ENCODE peak calls at places on chromosomes 4 and X, in five cellular contexts. One of them, this sample, is unnamed.

GRCh38 chr4:70902577-70903281 is 560 bp downstream of the MOB1B start:
- DNase-seq in mammary epithelial cell: no peak
- DNase-seq in neural progenitor cell: no peak
- DNase-seq in ovary: no peak
- DNase-seq in lung: peak; percentile 39
- DNase-seq in this sample: no peak

GRCh38 chr4:89863533-89863932 is 26.6 kb upstream of the SNCA start:
- DNase-seq in mammary epithelial cell: no peak
- DNase-seq in neural progenitor cell: no peak
- DNase-seq in ovary: no peak
- DNase-seq in lung: no peak
- DNase-seq in this sample: no peak

GRCh38 chr4:184655889-184656869 is 6.6 kb downstream of the PRIMPOL start:
- DNase-seq in mammary epithelial cell: no peak
- DNase-seq in neural progenitor cell: no peak
- DNase-seq in ovary: no peak
- DNase-seq in lung: no peak
- DNase-seq in this sample: no peak

GRCh38 chrX:120251471-120252011 is 929 bp downstream of the ZBTB33 start:
- DNase-seq in mammary epithelial cell: peak; percentile 9
- DNase-seq in neural progenitor cell: peak; percentile 30
- DNase-seq in ovary: peak; percentile 42
- DNase-seq in lung: no peak
- DNase-seq in this sample: no peak

GRCh38 chr4:53640576-53641459 is 49.5 kb upstream of the LNX1 start:
- DNase-seq in mammary epithelial cell: no peak
- DNase-seq in neural progenitor cell: peak; percentile 49
- DNase-seq in ovary: no peak
- DNase-seq in lung: peak; percentile 68
- DNase-seq in this sample: no peak

GRCh38 chr4:15400911-15401671 is 26.7 kb upstream of the C1QTNF7 start:
- DNase-seq in mammary epithelial cell: peak; percentile 55
- DNase-seq in neural progenitor cell: no peak
- DNase-seq in ovary: peak; percentile 43
- DNase-seq in lung: peak; percentile 74
- DNase-seq in this sample: no peak

GRCh38 chr4:140083320-140083719 is 70.7 kb downstream of the MAML3 start:
- DNase-seq in mammary epithelial cell: no peak
- DNase-seq in neural progenitor cell: no peak
- DNase-seq in ovary: no peak
- DNase-seq in lung: no peak
- DNase-seq in this sample: no peak

GRCh38 chr4:15469402-15470148 is at the start of gene CC2D2A:
- DNase-seq in mammary epithelial cell: peak; percentile 45
- DNase-seq in neural progenitor cell: peak; percentile 50
- DNase-seq in ovary: no peak
- DNase-seq in lung: no peak
- DNase-seq in this sample: no peak

DNA sequence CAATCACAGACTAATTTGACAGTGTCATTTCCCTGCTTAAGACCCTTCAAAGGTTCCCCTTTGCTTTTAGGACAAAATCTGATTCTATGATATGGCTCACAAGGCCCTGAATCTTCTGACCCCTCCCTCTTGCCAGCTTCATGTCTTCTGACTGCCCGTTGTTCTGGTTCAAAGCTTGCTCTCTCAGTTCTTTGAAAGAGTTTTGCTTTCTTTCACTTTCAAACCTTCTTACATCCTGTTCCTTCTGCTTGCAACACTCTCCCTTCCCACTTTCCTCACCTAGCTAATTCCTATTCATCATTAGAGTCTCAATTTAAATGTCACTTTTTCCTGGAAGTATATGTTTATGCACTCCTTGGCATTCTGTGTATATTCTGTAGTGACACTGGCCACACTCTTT is 299.2 kb downstream of the IDS start:
- DNase-seq in mammary epithelial cell: no peak
- DNase-seq in neural progenitor cell: no peak
- DNase-seq in ovary: no peak
- DNase-seq in lung: no peak
- DNase-seq in this sample: no peak
- H3K9me3 ChIP-seq in mammary epithelial cell: no peaks in the 10 kb centered on the region
- H3K9me3 ChIP-seq in neural progenitor cell: no peaks in the 10 kb centered on the region
- H3K9me3 ChIP-seq in ovary: no peaks in the 10 kb centered on the region
- H3K9me3 ChIP-seq in lung: no peaks in the 10 kb centered on the region
- H3K9me3 ChIP-seq in this sample: no peaks in the 10 kb centered on the region

GRCh38 chrX:144798972-144799371 is 448.3 kb upstream of the SPANXN1 start:
- DNase-seq in mammary epithelial cell: no peak
- DNase-seq in neural progenitor cell: no peak
- DNase-seq in ovary: no peak
- DNase-seq in lung: no peak
- DNase-seq in this sample: no peak
- H3K9me3 ChIP-seq in mammary epithelial cell: peaks cover 5% of the 10 kb centered on the region
- H3K9me3 ChIP-seq in neural progenitor cell: peaks cover 7% of the 10 kb centered on the region
- H3K9me3 ChIP-seq in ovary: no peaks in the 10 kb centered on the region
- H3K9me3 ChIP-seq in lung: no peaks in the 10 kb centered on the region
- H3K9me3 ChIP-seq in this sample: no peaks in the 10 kb centered on the region

GRCh38 chr4:97432551-97432950 is 710.7 kb downstream of the STPG2 start:
- DNase-seq in mammary epithelial cell: no peak
- DNase-seq in neural progenitor cell: no peak
- DNase-seq in ovary: no peak
- DNase-seq in lung: no peak
- DNase-seq in this sample: no peak
- H3K9me3 ChIP-seq in mammary epithelial cell: no peaks in the 10 kb centered on the region
- H3K9me3 ChIP-seq in neural progenitor cell: no peaks in the 10 kb centered on the region
- H3K9me3 ChIP-seq in ovary: no peaks in the 10 kb centered on the region
- H3K9me3 ChIP-seq in lung: no peaks in the 10 kb centered on the region
- H3K9me3 ChIP-seq in this sample: no peaks in the 10 kb centered on the region

DNA sequence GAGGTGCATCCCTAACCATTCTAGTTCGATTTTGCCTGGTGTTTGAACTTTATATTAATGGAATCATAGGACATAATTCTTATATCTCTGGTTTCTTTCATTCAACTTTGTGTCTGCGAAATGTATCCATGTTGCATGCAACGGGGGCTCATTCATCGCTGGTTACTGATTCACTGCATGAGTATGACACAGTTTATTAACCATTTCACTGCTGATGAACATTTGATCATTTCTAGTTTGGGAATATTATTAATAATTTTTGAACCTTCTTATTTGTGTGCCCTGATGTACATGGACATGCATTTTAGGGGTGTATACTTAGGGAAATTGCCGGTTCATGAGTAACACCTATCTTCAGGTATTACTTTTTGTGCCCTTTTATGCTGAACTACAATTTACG is 5.1 kb upstream of the TMEM271 start:
- DNase-seq in mammary epithelial cell: no peak
- DNase-seq in neural progenitor cell: no peak
- DNase-seq in ovary: no peak
- DNase-seq in lung: no peak
- DNase-seq in this sample: no peak
- H3K9me3 ChIP-seq in mammary epithelial cell: peaks cover 3% of the 10 kb centered on the region
- H3K9me3 ChIP-seq in neural progenitor cell: peaks cover 4% of the 10 kb centered on the region
- H3K9me3 ChIP-seq in ovary: no peaks in the 10 kb centered on the region
- H3K9me3 ChIP-seq in lung: peaks cover 5% of the 10 kb centered on the region
- H3K9me3 ChIP-seq in this sample: no peaks in the 10 kb centered on the region